ENCODE peak calls at places on chromosomes 11 and 22, in nine cellular contexts. L is left ventricle myocardium inferior; R is heart right ventricle; A is CD8-positive, alpha-beta T cell; N is cardiac muscle cell; P is PC-3; E is H1; T is tibial artery; W is lung. V is an unnamed sample. For H3K4me1, the result is how much of the 10 kb centered on the place peaks cover.

GRCh38 chr11:27916541-27917100 is 191.3 kb downstream of the KIF18A start:
- DNase-seq in L (no peak), R (no peak), A (no peak), N (no peak), P (peak), E (no peak), T (no peak), W (no peak), V (no peak)

GRCh38 chr11:105960252-105961245 is 61.5 kb downstream of the MSANTD4 start:
- DNase-seq in L (no peak), R (no peak), A (peak), N (no peak), P (no peak), E (peak), T (no peak), W (no peak), V (no peak)

GRCh38 chr22:21791635-21792625 is 56.3 kb upstream of the YPEL1 start:
- DNase-seq in L (no peak), R (no peak), A (no peak), N (no peak), P (peak), E (no peak), T (no peak), W (no peak), V (no peak)

GRCh38 chr11:94142308-94143277 is 14.0 kb downstream of the PANX1 start:
- DNase-seq in L (no peak), R (no peak), A (no peak), N (peak), P (no peak), E (no peak), T (no peak), W (no peak), V (no peak)

GRCh38 chr11:95556342-95557151 is 233.0 kb downstream of the FAM76B start:
- DNase-seq in L (no peak), R (no peak), A (no peak), N (no peak), P (no peak), E (no peak), T (no peak), W (no peak), V (no peak)

GRCh38 chr11:12845739-12846358 is 163.3 kb upstream of the RASSF10 start:
- DNase-seq in L (peak), R (no peak), A (no peak), N (peak), P (peak), E (no peak), T (no peak), W (no peak), V (peak)

GRCh38 chr22:35620624-35621245 is 3.6 kb upstream of the MB start:
- DNase-seq in L (no peak), R (peak), A (no peak), N (peak), P (no peak), E (no peak), T (no peak), W (no peak), V (no peak)

GRCh38 chr11:47317078-47317828 is 35.2 kb downstream of the MYBPC3 start:
- DNase-seq in L (no peak), R (no peak), A (no peak), N (no peak), P (no peak), E (no peak), T (no peak), W (no peak), V (no peak)

GRCh38 chr11:117986981-117987495 is 844 bp downstream of the IL10RA start:
- DNase-seq in L (no peak), R (no peak), A (peak), N (no peak), P (peak), E (no peak), T (no peak), W (no peak), V (peak)

GRCh38 chr11:103364687-103365086 is 255.5 kb downstream of the DYNC2H1 start:
- DNase-seq in L (no peak), R (no peak), A (no peak), N (peak), P (no peak), E (no peak), T (no peak), W (no peak), V (no peak)

GRCh38 chr11:46293616-46294015 is 16.2 kb downstream of the CREB3L1 start:
- DNase-seq in L (no peak), R (no peak), A (no peak), N (no peak), P (peak), E (no peak), T (no peak), W (no peak), V (no peak)

GRCh38 chr22:25232301-25232700 is 12.9 kb downstream of the CRYBB2 start:
- DNase-seq in L (no peak), R (no peak), A (no peak), N (no peak), P (no peak), E (no peak), T (no peak), W (no peak), V (no peak)

GRCh38 chr11:20000393-20001134 is 159.7 kb downstream of the DBX1 start:
- DNase-seq in L (peak), R (peak), A (no peak), N (peak), P (no peak), E (peak), T (no peak), W (peak), V (no peak)

GRCh38 chr11:11580012-11580411 is 41.8 kb downstream of the GALNT18 start:
- DNase-seq in L (no peak), R (no peak), A (no peak), N (no peak), P (no peak), E (peak), T (no peak), W (no peak), V (no peak)

GRCh38 chr11:7569044-7569443 is 55.2 kb downstream of the PPFIBP2 start:
- DNase-seq in L (no peak), R (no peak), A (no peak), N (no peak), P (no peak), E (no peak), T (no peak), W (no peak), V (no peak)

DNA sequence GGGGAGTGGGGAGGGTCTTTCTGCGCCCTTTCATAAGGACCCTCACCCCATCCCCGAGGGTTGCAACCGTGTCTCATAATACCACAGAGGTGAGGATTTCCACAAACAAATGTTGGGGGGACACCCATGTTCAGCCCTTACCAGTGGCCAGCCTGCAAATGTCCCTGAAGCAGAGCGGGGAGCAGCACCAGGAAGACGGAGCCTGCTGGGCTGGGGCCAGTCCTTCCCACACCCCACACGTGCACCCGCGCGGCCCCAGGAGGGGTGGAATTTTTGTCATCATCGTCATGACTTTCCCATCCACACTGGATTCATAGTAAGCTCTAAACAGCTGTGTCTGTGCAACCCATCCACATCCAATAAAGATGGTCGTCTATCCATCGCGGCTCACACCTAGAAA is 409.8 kb downstream of the BRD1 start:
- DNase-seq in L (no peak), R (no peak), A (no peak), N (no peak), P (no peak), E (no peak), T (no peak), W (no peak), V (no peak)
- H3K4me1 ChIP-seq in L (under half), R (under half), A (under half), N (under half), P (under half), E (under half), T (under half), W (under half), V (under half)

DNA sequence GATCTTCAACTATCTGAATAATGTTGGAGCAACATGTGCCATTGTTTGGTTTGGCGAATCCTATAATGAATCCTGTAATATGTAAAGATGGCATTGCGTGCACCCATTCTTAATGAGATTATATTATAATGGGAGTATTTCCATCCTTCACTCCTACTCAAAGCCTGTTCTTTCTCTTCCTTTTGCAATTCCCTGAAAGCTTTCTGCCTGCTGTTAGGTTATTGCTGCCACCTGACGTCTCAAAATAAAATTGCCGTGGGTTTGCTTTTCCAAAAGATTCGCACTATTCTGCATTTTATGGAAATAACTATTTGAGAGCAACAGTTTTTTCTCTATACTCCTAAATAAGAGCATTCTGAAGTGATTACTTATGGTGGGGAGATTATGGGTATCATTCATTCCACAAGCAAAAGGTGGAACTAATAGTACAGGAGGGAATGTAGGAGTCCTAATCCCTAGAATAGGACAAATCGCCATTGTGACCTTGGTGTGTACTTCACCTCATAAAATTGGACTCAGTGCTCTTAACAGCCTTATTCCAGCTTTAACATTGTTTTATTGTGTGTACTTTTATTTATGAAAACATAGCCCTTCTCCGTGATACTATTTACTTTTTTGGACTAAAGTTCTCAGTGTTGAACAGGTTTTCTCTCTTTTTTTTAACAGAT is 69.6 kb upstream of the ALKBH3 start:
- DNase-seq in L (no peak), R (no peak), A (no peak), N (peak), P (peak), E (no peak), T (no peak), W (no peak), V (peak)
- TF ChIP-seq CTCF in L (peak), R (peak), A (no peak), N (peak), P (peak), E (no peak), T (peak), W (no peak), V (peak)

GRCh38 chr11:8722156-8722555 is 39.6 kb downstream of the RPL27A start:
- DNase-seq in L (no peak), R (peak), A (no peak), N (no peak), P (no peak), E (no peak), T (no peak), W (no peak), V (no peak)
- H3K4me1 ChIP-seq in L (half or more), R (half or more), A (under half), N (under half), P (half or more), E (under half), T (half or more), W (under half), V (under half)

GRCh38 chr22:28440517-28441366 is 238.9 kb downstream of the TTC28 start:
- DNase-seq in L (no peak), R (no peak), A (no peak), N (no peak), P (no peak), E (no peak), T (no peak), W (no peak), V (no peak)
- TF ChIP-seq CTCF in L (no peak), R (no peak), A (no peak), N (peak), P (no peak), E (no peak), T (peak), W (no peak), V (no peak)

GRCh38 chr22:48156603-48157355 is 1394.3 kb downstream of the TBC1D22A start:
- DNase-seq in L (no peak), R (no peak), A (no peak), N (no peak), P (no peak), E (no peak), T (no peak), W (no peak), V (no peak)
- H3K4me1 ChIP-seq in L (under half), R (under half), A (under half), N (under half), P (under half), E (under half), T (under half), W (under half), V (under half)

DNA sequence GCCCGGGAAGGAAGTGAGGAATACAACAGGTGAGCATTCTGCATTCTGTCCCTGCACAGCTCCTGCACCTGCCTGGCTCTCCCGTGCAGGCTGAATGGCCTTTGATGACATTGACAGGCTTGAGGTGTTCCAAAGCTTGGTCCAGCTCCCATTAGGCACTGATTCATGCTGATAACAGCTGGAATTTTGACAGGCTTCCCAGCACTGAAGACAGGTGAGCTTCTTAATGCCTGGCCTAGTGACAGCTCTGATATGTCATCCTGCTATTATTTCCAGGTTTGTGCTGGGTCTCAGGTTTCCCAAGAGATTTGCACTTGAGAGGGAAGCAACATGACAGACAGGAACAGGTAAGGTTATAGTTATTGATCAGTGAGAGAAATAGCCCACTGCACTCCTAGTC is 58.0 kb upstream of the MTNR1B start:
- DNase-seq in L (no peak), R (no peak), A (no peak), N (no peak), P (no peak), E (no peak), T (no peak), W (no peak), V (no peak)
- TF ChIP-seq CTCF in L (no peak), R (no peak), A (no peak), N (no peak), P (no peak), E (no peak), T (no peak), W (no peak), V (no peak)

DNA sequence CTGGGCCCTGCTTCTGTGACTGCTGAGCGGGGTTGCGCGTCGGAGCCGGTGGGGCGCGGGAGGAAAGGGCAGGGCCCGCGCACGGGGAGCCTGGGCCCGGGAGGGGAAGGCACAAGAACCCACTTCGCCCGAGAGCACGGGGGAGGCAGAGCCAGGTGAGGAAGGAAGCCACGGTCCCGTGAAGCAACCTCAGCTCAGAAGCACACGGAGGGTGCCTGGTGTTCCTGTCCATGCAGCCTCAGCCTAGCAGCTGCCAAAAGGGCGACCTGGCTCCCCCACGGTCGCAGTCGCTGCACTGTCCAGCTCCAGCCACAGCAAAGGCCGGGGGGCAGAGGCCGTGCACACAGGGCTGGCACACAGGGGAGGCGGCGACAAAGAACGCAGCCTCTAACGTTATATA is 9.3 kb upstream of the CDC42BPG start:
- DNase-seq in L (no peak), R (no peak), A (peak), N (no peak), P (no peak), E (no peak), T (no peak), W (no peak), V (peak)
- H3K4me1 ChIP-seq in L (half or more), R (half or more), A (half or more), N (under half), P (half or more), E (under half), T (half or more), W (half or more), V (half or more)

DNA sequence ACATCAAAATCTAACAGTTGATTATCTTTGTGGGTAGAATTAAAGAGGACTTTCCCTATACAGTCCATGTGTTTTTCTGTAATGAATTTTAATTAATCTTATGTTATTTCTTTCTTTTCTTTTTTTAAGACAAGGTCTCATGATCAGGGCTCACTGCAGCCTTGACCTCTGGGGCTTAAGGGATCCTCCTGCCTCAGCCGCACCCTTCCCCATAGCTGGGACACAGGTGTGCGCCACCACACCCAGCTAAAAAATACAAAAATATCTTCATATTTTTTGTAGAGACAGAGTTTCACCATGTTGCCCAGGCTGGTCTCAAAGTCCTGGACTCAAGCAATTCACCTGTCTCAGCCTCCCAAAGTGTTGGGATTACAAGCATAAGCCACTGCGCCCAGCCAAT is 7.7 kb downstream of the RAB30 start:
- DNase-seq in L (no peak), R (no peak), A (no peak), N (no peak), P (no peak), E (no peak), T (no peak), W (no peak), V (no peak)
- TF ChIP-seq CTCF in L (no peak), R (no peak), A (no peak), N (no peak), P (no peak), E (no peak), T (no peak), W (no peak), V (no peak)